ENCODE peak calls at places on chromosomes 3 and 15, in six cellular contexts. R is NCI-H1105, Z is lower lobe of right lung, A is T-helper 2 cell, B is H54, F is substantia nigra. M is an unnamed sample.

GRCh38 chr15:28960979-28961378 is 75.2 kb downstream of the APBA2 start:
- DNase-seq in A (no peak), B (peak; percentile 63), Z (no peak), R (no peak), F (no peak), M (no peak)

GRCh38 chr15:52789601-52790165 is 453 bp downstream of the ONECUT1 start:
- DNase-seq in R (no peak), F (no peak), Z (peak; percentile 45), B (no peak), A (no peak), M (no peak)

GRCh38 chr15:63708141-63708772 is 111.1 kb downstream of the FBXL22 start:
- DNase-seq in R (no peak), Z (no peak), A (peak; percentile 37), F (no peak), B (no peak), M (no peak)

GRCh38 chr3:134618473-134618860 is 32.4 kb downstream of the KY start:
- DNase-seq in F (no peak), Z (no peak), A (no peak), B (no peak), R (no peak), M (no peak)

GRCh38 chr15:95845862-95846515 is 484.5 kb upstream of the NR2F2 start:
- DNase-seq in F (no peak), A (no peak), B (no peak), R (no peak), Z (no peak), M (no peak)

GRCh38 chr3:59189561-59190338 is 139.9 kb upstream of the CFAP20DC start:
- DNase-seq in A (no peak), Z (no peak), F (no peak), R (no peak), B (no peak), M (no peak)

GRCh38 chr3:10173926-10174435 is 9.3 kb downstream of the IRAK2 start:
- DNase-seq in Z (peak; percentile 70), A (no peak), R (no peak), B (peak; percentile 92), F (peak; percentile 31), M (no peak)

GRCh38 chr3:20527368-20527767 is 341.4 kb upstream of the SGO1 start:
- DNase-seq in Z (no peak), R (no peak), A (no peak), B (no peak), F (no peak), M (no peak)

GRCh38 chr3:46395210-46395661 is 11.6 kb downstream of the CCR5AS start:
- DNase-seq in B (no peak), F (no peak), Z (no peak), R (no peak), A (no peak), M (no peak)

GRCh38 chr15:100438570-100438969 is 90.2 kb downstream of the CERS3 start:
- DNase-seq in B (no peak), F (no peak), Z (peak; percentile 74), R (peak; percentile 91), A (no peak), M (no peak)

GRCh38 chr3:69784854-69785523 is 45.7 kb downstream of the MITF start:
- DNase-seq in F (no peak), R (no peak), A (no peak), Z (peak; percentile 84), B (peak; percentile 40), M (no peak)

GRCh38 chr15:71777216-71777943 is 33.0 kb upstream of the NR2E3 start:
- DNase-seq in F (no peak), R (no peak), B (no peak), A (no peak), Z (no peak), M (no peak)

GRCh38 chr3:106860182-106860581 is 517.1 kb upstream of the CCDC54 start:
- DNase-seq in Z (no peak), A (no peak), R (no peak), F (no peak), B (no peak), M (no peak)

GRCh38 chr3:21673393-21673792 is 77.6 kb downstream of the ZNF385D start:
- DNase-seq in F (no peak), R (no peak), B (no peak), Z (no peak), A (no peak), M (no peak)

GRCh38 chr3:151901282-151901945 is 28.0 kb downstream of the SUCNR1 start:
- DNase-seq in B (no peak), F (no peak), Z (no peak), A (no peak), R (no peak), M (no peak)

GRCh38 chr15:81498314-81498713 is 124.3 kb upstream of the TMC3 start:
- DNase-seq in Z (no peak), B (no peak), F (no peak), A (no peak), R (no peak), M (no peak)

GRCh38 chr15:41943543-41944312 is 28.6 kb downstream of the EHD4 start:
- DNase-seq in R (no peak), F (no peak), Z (no peak), B (no peak), A (no peak), M (no peak)

GRCh38 chr3:168249539-168250414 is 154.1 kb upstream of the GOLIM4 start:
- DNase-seq in R (peak; percentile 91), A (no peak), Z (peak; percentile 85), F (peak; percentile 11), B (peak; percentile 57), M (no peak)

GRCh38 chr3:182812123-182812522 is 18.8 kb downstream of the ATP11B start:
- DNase-seq in R (no peak), F (no peak), A (no peak), Z (no peak), B (no peak), M (no peak)

GRCh38 chr3:186520957-186521842 is 23.0 kb downstream of the CRYGS start:
- DNase-seq in R (no peak), Z (no peak), B (no peak), A (no peak), F (no peak), M (no peak)

GRCh38 chr3:9695322-9695721 is 8.3 kb upstream of the CPNE9 start:
- DNase-seq in Z (no peak), F (no peak), R (no peak), A (no peak), B (no peak), M (no peak)

GRCh38 chr3:186589115-186589514 is 18.6 kb downstream of the DNAJB11 start:
- DNase-seq in B (no peak), Z (no peak), R (no peak), A (no peak), F (no peak), M (no peak)

GRCh38 chr3:187678869-187679268 is 8.7 kb upstream of the SST start:
- DNase-seq in A (no peak), R (peak; percentile 75), Z (no peak), F (no peak), B (peak; percentile 36), M (no peak)

GRCh38 chr3:44173263-44173662 is 68.4 kb upstream of the TOPAZ1 start:
- DNase-seq in B (no peak), F (no peak), A (no peak), R (no peak), Z (no peak), M (no peak)

GRCh38 chr15:41951571-41951970 is 20.8 kb downstream of the EHD4 start:
- DNase-seq in F (no peak), Z (no peak), B (no peak), A (no peak), R (no peak), M (no peak)

GRCh38 chr15:83486363-83486762 is 39.2 kb downstream of the SH3GL3 start:
- DNase-seq in Z (no peak), F (no peak), B (no peak), A (no peak), R (no peak), M (no peak)

GRCh38 chr3:128275316-128276150 is 122.3 kb downstream of the EEFSEC start:
- DNase-seq in A (no peak), F (no peak), B (no peak), R (no peak), Z (no peak), M (no peak)

GRCh38 chr15:57485869-57486268 is 105.8 kb upstream of the MYZAP start:
- DNase-seq in R (no peak), A (no peak), B (peak; percentile 73), Z (peak; percentile 72), F (no peak), M (no peak)

GRCh38 chr3:102081587-102082289 is 232.4 kb downstream of the NFKBIZ start:
- DNase-seq in A (no peak), B (no peak), Z (no peak), F (no peak), R (no peak), M (no peak)

GRCh38 chr15:69719527-69719926 is 266.9 kb downstream of the RPLP1 start:
- DNase-seq in R (no peak), B (no peak), Z (peak; percentile 54), A (peak; percentile 79), F (no peak), M (peak; percentile 59)

GRCh38 chr3:110314512-110315114 is 757.0 kb upstream of the NECTIN3 start:
- DNase-seq in A (peak; percentile 31), R (peak; percentile 53), Z (no peak), B (peak; percentile 10), F (peak; percentile 2), M (peak; percentile 72)